ENCODE peak calls at places on chromosomes 4 and X, in eight cellular contexts. E, D, P, F, M, R, A and J are unnamed samples.

GRCh38 chr4:56995525-56995924 is 16.8 kb downstream of the POLR2B start:
- DNase-seq in E (no peak), D (peak), P (peak), F (no peak), M (no peak), R (no peak), A (peak), J (no peak)

GRCh38 chrX:68175569-68175968 is 257.7 kb downstream of the OPHN1 start:
- DNase-seq in E (no peak), D (no peak), P (no peak), F (no peak), M (no peak), R (no peak), A (no peak), J (no peak)

GRCh38 chrX:132433551-132433950 is 55.3 kb downstream of the MBNL3 start:
- DNase-seq in E (no peak), D (no peak), P (no peak), F (no peak), M (no peak), R (no peak), A (no peak), J (no peak)

GRCh38 chr4:40924096-40924792 is 174.5 kb downstream of the NSUN7 start:
- DNase-seq in E (peak), D (peak), P (peak), F (no peak), M (peak), R (peak), A (peak), J (peak)

GRCh38 chr4:143482753-143483362 is 30.6 kb upstream of the SMARCA5 start:
- DNase-seq in E (no peak), D (peak), P (peak), F (no peak), M (no peak), R (peak), A (no peak), J (peak)

GRCh38 chrX:123222920-123223319 is 38.8 kb downstream of the GRIA3 start:
- DNase-seq in E (no peak), D (no peak), P (peak), F (no peak), M (no peak), R (no peak), A (no peak), J (no peak)

GRCh38 chrX:119981286-119982070 is 37.9 kb upstream of the NKAP start:
- DNase-seq in E (no peak), D (peak), P (peak), F (no peak), M (peak), R (no peak), A (no peak), J (peak)

GRCh38 chrX:43706786-43707185 is 50.7 kb downstream of the MAOA start:
- DNase-seq in E (no peak), D (no peak), P (no peak), F (no peak), M (no peak), R (no peak), A (no peak), J (no peak)

GRCh38 chrX:39889704-39890103 is 208.1 kb downstream of the BCOR start:
- DNase-seq in E (no peak), D (no peak), P (no peak), F (no peak), M (no peak), R (no peak), A (no peak), J (no peak)

GRCh38 chr4:89929425-89930272 is 35.0 kb downstream of the MMRN1 start:
- DNase-seq in E (no peak), D (peak), P (no peak), F (no peak), M (no peak), R (no peak), A (no peak), J (no peak)

GRCh38 chr4:60216752-60217151 is 983.4 kb upstream of the ADGRL3 start:
- DNase-seq in E (no peak), D (no peak), P (no peak), F (no peak), M (no peak), R (no peak), A (no peak), J (peak)

GRCh38 chr4:119136541-119136940 is 909 bp downstream of the MYOZ2 start:
- DNase-seq in E (no peak), D (no peak), P (no peak), F (no peak), M (no peak), R (no peak), A (no peak), J (no peak)

GRCh38 chrX:10833299-10834169 is 213.1 kb upstream of the MID1 start:
- DNase-seq in E (no peak), D (no peak), P (peak), F (no peak), M (peak), R (no peak), A (peak), J (peak)

GRCh38 chr4:17523626-17524025 is 8.7 kb downstream of the CLRN2 start:
- DNase-seq in E (no peak), D (no peak), P (no peak), F (no peak), M (no peak), R (no peak), A (no peak), J (no peak)

GRCh38 chr4:14566518-14566917 is 435.8 kb upstream of the CPEB2 start:
- DNase-seq in E (no peak), D (no peak), P (no peak), F (no peak), M (no peak), R (no peak), A (no peak), J (no peak)

GRCh38 chr4:182268966-182269365 is 25.8 kb downstream of the TENM3 start:
- DNase-seq in E (no peak), D (no peak), P (no peak), F (no peak), M (no peak), R (no peak), A (no peak), J (no peak)

GRCh38 chrX:103817502-103817901 is 14.6 kb downstream of the RAB9B start:
- DNase-seq in E (peak), D (peak), P (peak), F (no peak), M (no peak), R (no peak), A (no peak), J (peak)

GRCh38 chrX:134431894-134432293 is 28.1 kb upstream of the HPRT1 start:
- DNase-seq in E (no peak), D (peak), P (no peak), F (no peak), M (no peak), R (no peak), A (no peak), J (no peak)

GRCh38 chr4:7970031-7970946 is 30.6 kb upstream of the AFAP1 start:
- DNase-seq in E (no peak), D (peak), P (peak), F (no peak), M (peak), R (no peak), A (peak), J (no peak)

GRCh38 chr4:148330724-148331123 is 111.5 kb downstream of the NR3C2 start:
- DNase-seq in E (no peak), D (no peak), P (no peak), F (no peak), M (no peak), R (no peak), A (no peak), J (no peak)

GRCh38 chr4:11548529-11549176 is 120.0 kb upstream of the HS3ST1 start:
- DNase-seq in E (no peak), D (peak), P (no peak), F (no peak), M (peak), R (no peak), A (no peak), J (no peak)

GRCh38 chr4:145451895-145452294 is 29.8 kb upstream of the SMAD1 start:
- DNase-seq in E (no peak), D (no peak), P (no peak), F (no peak), M (no peak), R (no peak), A (no peak), J (no peak)

GRCh38 chr4:26342328-26343040 is 21.7 kb downstream of the RBPJ start:
- DNase-seq in E (peak), D (peak), P (no peak), F (no peak), M (no peak), R (peak), A (no peak), J (no peak)

GRCh38 chr4:20284990-20285389 is 33.3 kb downstream of the SLIT2 start:
- DNase-seq in E (no peak), D (peak), P (no peak), F (no peak), M (no peak), R (no peak), A (no peak), J (no peak)

GRCh38 chr4:1010522-1011021 is 854 bp upstream of the FGFRL1 start:
- DNase-seq in E (peak), D (peak), P (peak), F (peak), M (peak), R (no peak), A (peak), J (peak)

GRCh38 chrX:119238557-119238956 is 2.5 kb downstream of the PGRMC1 start:
- DNase-seq in E (peak), D (no peak), P (no peak), F (no peak), M (no peak), R (no peak), A (no peak), J (peak)

GRCh38 chr4:122836941-122837340 is 10.3 kb downstream of the FGF2 start:
- DNase-seq in E (no peak), D (peak), P (no peak), F (no peak), M (no peak), R (no peak), A (no peak), J (no peak)

GRCh38 chr4:53508446-53508845 is 82.8 kb downstream of the LNX1 start:
- DNase-seq in E (no peak), D (no peak), P (no peak), F (no peak), M (no peak), R (no peak), A (no peak), J (no peak)

GRCh38 chr4:11471613-11472012 is 42.9 kb upstream of the HS3ST1 start:
- DNase-seq in E (no peak), D (peak), P (peak), F (peak), M (peak), R (no peak), A (peak), J (no peak)

GRCh38 chr4:189202182-189202868 is 738.3 kb upstream of the FRG1 start:
- DNase-seq in E (peak), D (no peak), P (peak), F (peak), M (peak), R (peak), A (peak), J (peak)

GRCh38 chrX:103846395-103846794 is 14.3 kb upstream of the RAB9B start:
- DNase-seq in E (no peak), D (no peak), P (no peak), F (no peak), M (no peak), R (no peak), A (no peak), J (no peak)

GRCh38 chr4:54658321-54659093 is 750 bp downstream of the KIT start:
- DNase-seq in E (peak), D (peak), P (peak), F (no peak), M (peak), R (no peak), A (peak), J (peak)

GRCh38 chr4:139817657-139818452 is 152.2 kb downstream of the MGST2 start:
- DNase-seq in E (no peak), D (no peak), P (no peak), F (no peak), M (no peak), R (no peak), A (no peak), J (no peak)

GRCh38 chr4:81473086-81473396 is 1.3 kb upstream of the RASGEF1B start:
- DNase-seq in E (no peak), D (no peak), P (no peak), F (no peak), M (no peak), R (no peak), A (no peak), J (no peak)

GRCh38 chr4:81472249-81473085 is 760 bp upstream of the RASGEF1B start:
- DNase-seq in E (peak), D (no peak), P (peak), F (peak), M (peak), R (peak), A (peak), J (peak)

GRCh38 chr4:81469774-81470455 is 1.8 kb downstream of the RASGEF1B start:
- DNase-seq in E (no peak), D (no peak), P (no peak), F (no peak), M (no peak), R (no peak), A (no peak), J (peak)

GRCh38 chr4:81470456-81471327 is 1.0 kb downstream of the RASGEF1B start:
- DNase-seq in E (peak), D (peak), P (peak), F (peak), M (peak), R (no peak), A (peak), J (peak)

DNA sequence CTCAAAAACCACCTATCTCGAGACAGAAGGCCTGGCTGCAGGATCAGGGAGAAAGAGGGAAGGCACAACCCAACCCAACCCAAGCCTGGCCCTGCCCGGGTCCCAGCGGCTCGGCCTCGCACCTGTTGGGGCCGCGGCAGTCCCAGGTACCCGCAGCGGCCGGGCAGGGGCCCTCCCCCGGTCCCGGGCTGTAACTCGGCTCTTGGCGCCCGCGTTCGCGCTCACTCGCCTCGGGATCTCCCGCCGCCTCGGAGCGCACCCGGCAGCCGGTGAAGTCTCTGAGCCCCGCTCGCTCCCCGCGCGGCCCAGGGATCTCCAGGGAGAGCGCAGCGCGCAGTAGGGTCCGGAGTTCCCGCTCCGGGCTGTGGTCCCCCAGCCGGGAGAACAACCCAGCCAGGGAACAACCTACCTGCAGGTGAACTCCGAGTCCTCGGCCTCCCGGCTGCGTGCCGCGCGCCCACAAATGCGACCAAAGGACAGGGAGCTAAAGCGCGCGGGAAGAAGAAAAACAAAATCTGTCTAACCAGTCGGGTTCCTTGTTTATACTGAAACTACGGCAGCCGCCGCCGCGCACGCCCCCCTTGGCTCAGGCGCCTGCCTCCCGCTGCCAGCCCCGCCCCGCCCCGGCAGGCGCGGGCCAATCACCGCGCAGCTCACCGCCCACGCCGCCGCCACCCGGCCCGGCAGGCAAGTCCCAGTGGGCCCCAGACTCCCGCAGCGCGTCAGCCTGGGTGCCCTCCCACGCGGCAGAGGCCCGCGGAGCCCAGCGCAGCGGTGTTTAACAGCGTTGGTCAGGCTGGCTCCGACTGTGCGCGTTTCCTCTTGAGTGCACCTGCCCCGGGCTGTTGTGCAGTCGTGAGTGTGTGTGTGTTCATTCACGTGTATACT is at the start of gene RASGEF1B:
- DNase-seq in E (peak), D (peak), P (peak), F (peak), M (peak), R (peak), A (peak), J (peak)
- TF ChIP-seq POLR2A in E (no peak), D (no peak), P (peak), F (peak), M (peak), R (no peak), A (peak), J (peak)

GRCh38 chr4:88285235-88285505 is 809 bp upstream of the PPM1K start:
- DNase-seq in E (no peak), D (no peak), P (no peak), F (no peak), M (no peak), R (no peak), A (no peak), J (no peak)

GRCh38 chr4:88283661-88284377 is 542 bp downstream of the PPM1K start:
- DNase-seq in E (peak), D (peak), P (peak), F (peak), M (peak), R (peak), A (peak), J (peak)

GRCh38 chr4:88280228-88280795 is 4.0 kb downstream of the PPM1K start:
- DNase-seq in E (no peak), D (no peak), P (no peak), F (no peak), M (no peak), R (no peak), A (no peak), J (no peak)

GRCh38 chr4:88286897-88287296 is 2.5 kb upstream of the PPM1K start:
- DNase-seq in E (no peak), D (no peak), P (no peak), F (no peak), M (no peak), R (no peak), A (no peak), J (peak)

DNA sequence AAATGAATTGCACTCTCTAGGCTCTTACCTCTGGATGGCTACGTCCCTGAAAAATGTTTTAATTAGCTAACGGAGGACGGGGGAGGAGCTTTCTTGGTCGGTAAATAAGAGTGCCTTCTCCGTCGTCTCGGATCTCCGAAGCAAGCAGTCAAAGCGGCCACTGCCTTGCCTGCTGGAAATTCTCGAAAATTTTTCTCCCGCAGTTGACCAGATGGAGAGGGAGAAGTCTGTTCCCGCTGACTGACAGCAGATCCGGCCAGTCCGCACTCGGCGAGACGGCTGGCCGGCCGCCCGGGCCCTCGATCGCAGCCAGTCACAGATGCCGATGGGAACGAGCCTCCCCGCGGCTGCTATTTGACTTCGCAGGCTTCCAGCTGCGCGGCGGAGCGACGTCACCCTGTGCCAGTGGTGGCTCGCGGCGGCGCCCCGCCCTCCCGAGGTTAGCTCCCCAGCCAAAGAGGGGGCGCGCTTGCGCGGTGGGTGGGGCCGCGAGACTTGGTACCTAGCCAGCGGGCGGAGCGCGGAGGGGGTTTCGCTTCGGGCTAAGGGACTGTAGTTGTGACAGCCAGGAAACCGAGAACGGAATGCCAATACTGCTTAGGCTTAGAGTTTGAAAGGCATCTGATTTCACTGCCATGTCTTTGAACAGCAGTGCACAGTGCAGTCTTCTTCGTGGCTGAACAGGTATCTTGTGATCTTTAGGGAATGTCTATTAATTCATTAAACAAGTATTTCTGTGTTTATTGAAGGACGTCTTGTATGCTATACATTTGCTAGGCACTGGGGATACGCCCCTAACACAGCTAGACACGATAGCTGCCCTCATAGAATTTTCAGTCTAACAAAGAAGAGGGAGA is at the start of gene PPM1K:
- DNase-seq in E (peak), D (peak), P (peak), F (peak), M (peak), R (peak), A (peak), J (peak)
- TF ChIP-seq POLR2A in E (peak), D (no peak), P (peak), F (peak), M (peak), R (peak), A (peak), J (peak)

DNA sequence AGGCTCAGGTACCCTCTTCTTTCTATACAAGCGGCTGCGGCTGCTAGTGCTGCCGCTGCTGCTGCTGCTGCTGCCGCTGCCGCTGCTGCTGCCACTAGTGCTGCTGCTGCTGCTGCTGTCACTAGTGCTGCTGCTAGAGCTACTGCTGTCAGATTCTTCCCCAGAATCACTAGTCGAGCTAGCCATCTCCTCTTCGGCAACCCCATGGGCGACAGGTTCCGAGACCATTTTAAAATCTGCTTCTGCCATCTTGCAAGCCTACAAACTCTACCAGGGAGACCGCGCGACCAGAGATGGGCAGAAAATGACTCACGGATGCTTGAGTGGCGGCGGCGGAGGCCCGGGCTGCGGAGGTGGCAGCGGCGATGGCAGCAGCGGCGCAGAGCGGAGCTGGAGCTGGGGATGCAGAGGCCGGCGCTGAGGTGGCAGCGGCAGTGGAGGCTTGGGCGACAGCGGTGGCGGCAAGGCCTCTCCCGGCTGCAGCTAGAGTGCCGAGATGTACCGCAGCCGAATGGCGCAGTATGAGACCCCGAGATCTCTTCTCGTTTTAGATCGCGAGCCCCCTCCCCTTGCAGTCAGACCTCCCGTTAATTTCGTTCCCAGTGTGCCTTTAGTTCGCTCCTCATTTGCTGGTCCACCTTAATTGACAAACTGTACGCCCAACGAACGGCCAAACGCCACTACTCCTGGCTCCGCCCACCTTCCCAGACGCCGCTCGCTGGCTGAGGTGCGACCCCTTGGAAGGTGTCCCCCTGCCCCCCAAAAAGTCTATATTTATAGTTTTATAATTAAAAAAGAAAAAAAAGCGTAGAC is at the start of gene NAP1L3:
- DNase-seq in E (no peak), D (peak), P (peak), F (no peak), M (peak), R (peak), A (peak), J (peak)
- TF ChIP-seq POLR2A in E (no peak), D (no peak), P (no peak), F (no peak), M (no peak), R (no peak), A (no peak), J (no peak)

GRCh38 chr4:153465583-153465921 is 608 bp upstream of the TMEM131L start:
- DNase-seq in E (peak), D (peak), P (peak), F (peak), M (peak), R (peak), A (peak), J (no peak)

GRCh38 chr4:153467897-153468262 is 1.7 kb downstream of the TMEM131L start:
- DNase-seq in E (no peak), D (no peak), P (no peak), F (no peak), M (no peak), R (no peak), A (no peak), J (peak)

GRCh38 chr4:153467154-153467896 is 1.2 kb downstream of the TMEM131L start:
- DNase-seq in E (peak), D (peak), P (peak), F (peak), M (peak), R (peak), A (peak), J (peak)

GRCh38 chr4:153465145-153465544 is 1.0 kb upstream of the TMEM131L start:
- DNase-seq in E (no peak), D (no peak), P (no peak), F (no peak), M (no peak), R (no peak), A (no peak), J (peak)

GRCh38 chr4:153466637-153467153 is 535 bp downstream of the TMEM131L start:
- DNase-seq in E (no peak), D (no peak), P (no peak), F (no peak), M (no peak), R (peak), A (no peak), J (no peak)
- TF ChIP-seq POLR2A in E (peak), D (no peak), P (no peak), F (no peak), M (no peak), R (no peak), A (no peak), J (no peak)